ENCODE peak calls at places on chromosome 10, in four cellular contexts. J, Q, F and X are unnamed samples.

GRCh38 chr10:77946084-77946483 is 19.5 kb upstream of the DLG5 start:
- DNase-seq in F (no peak), J (no peak), Q (no peak), X (no peak)

GRCh38 chr10:125011926-125012705 is 70.2 kb downstream of the ZRANB1 start:
- DNase-seq in J (no peak), F (no peak), Q (no peak), X (no peak)

GRCh38 chr10:19788075-19788686 is 28.1 kb upstream of the PLXDC2 start:
- DNase-seq in J (peak; percentile 66), Q (no peak), F (peak; percentile 32), X (peak; percentile 30)

GRCh38 chr10:69209787-69210480 is 10.2 kb upstream of the HKDC1 start:
- DNase-seq in Q (no peak), J (no peak), F (no peak), X (no peak)

GRCh38 chr10:114504769-114505579 is 100.7 kb upstream of the AFAP1L2 start:
- DNase-seq in Q (no peak), J (no peak), F (peak; percentile 79), X (peak; percentile 39)

GRCh38 chr10:67225226-67225625 is 299.4 kb downstream of the LRRTM3 start:
- DNase-seq in J (no peak), Q (no peak), F (no peak), X (no peak)

GRCh38 chr10:104256335-104257080 is 1.8 kb downstream of the GSTO1 start:
- DNase-seq in F (no peak), Q (no peak), J (no peak), X (no peak)

GRCh38 chr10:2981361-2981801 is 86.0 kb upstream of the PFKP start:
- DNase-seq in J (no peak), Q (no peak), F (no peak), X (no peak)

GRCh38 chr10:93907049-93907448 is 13.3 kb downstream of the SLC35G1 start:
- DNase-seq in J (no peak), F (no peak), Q (no peak), X (no peak)

GRCh38 chr10:126331101-126331500 is 57.2 kb downstream of the ADAM12 start:
- DNase-seq in Q (no peak), J (no peak), F (peak; percentile 24), X (no peak)

GRCh38 chr10:7932301-7933036 is 114.2 kb downstream of the TAF3 start:
- DNase-seq in F (no peak), Q (no peak), J (no peak), X (no peak)

GRCh38 chr10:103716206-103717160 is 138.9 kb downstream of the SH3PXD2A start:
- DNase-seq in F (no peak), J (no peak), Q (peak; percentile 74), X (no peak)

GRCh38 chr10:92847185-92847864 is 995 bp upstream of the EXOC6 start:
- DNase-seq in F (no peak), Q (no peak), J (no peak), X (no peak)

GRCh38 chr10:81872206-81872605 is 2.8 kb upstream of the NRG3 start:
- DNase-seq in F (no peak), J (no peak), Q (no peak), X (no peak)

GRCh38 chr10:23067939-23068775 is 27.2 kb upstream of the MSRB2 start:
- DNase-seq in J (peak; percentile 87), F (peak; percentile 51), Q (peak; percentile 89), X (peak; percentile 37)

GRCh38 chr10:13206546-13207443 is 27.4 kb downstream of the UCMA start:
- DNase-seq in Q (no peak), F (peak; percentile 21), J (peak; percentile 38), X (peak; percentile 10)

GRCh38 chr10:97463363-97464132 is 17.6 kb downstream of the ZDHHC16 start:
- DNase-seq in J (peak; percentile 68), Q (no peak), F (no peak), X (peak; percentile 81)

GRCh38 chr10:80699602-80700039 is 161.9 kb downstream of the SH2D4B start:
- DNase-seq in J (peak; percentile 94), F (peak; percentile 20), Q (peak; percentile 87), X (peak; percentile 24)

GRCh38 chr10:44071479-44071878 is 313.4 kb downstream of the CXCL12 start:
- DNase-seq in J (no peak), F (peak; percentile 76), Q (no peak), X (peak; percentile 66)
- TF ChIP-seq CTCF in J (no peak), F (peak; percentile 39), Q (no peak), X (no peak)

GRCh38 chr10:73773152-73773879 is 8.5 kb upstream of the CHCHD1 start:
- DNase-seq in J (no peak), F (no peak), Q (no peak), X (no peak)

GRCh38 chr10:73771722-73772279 is 10.0 kb upstream of the CHCHD1 start:
- DNase-seq in Q (peak; percentile 91), F (peak; percentile 36), J (peak; percentile 92), X (no peak)

GRCh38 chr10:73779018-73779417 is 2.8 kb upstream of the CHCHD1 start:
- DNase-seq in F (no peak), J (no peak), Q (no peak), X (no peak)

GRCh38 chr10:73772280-73773151 is 9.3 kb upstream of the CHCHD1 start:
- DNase-seq in J (peak; percentile 86), F (peak; percentile 48), Q (peak; percentile 75), X (no peak)

GRCh38 chr10:73774637-73775036 is 7.2 kb upstream of the CHCHD1 start:
- DNase-seq in F (no peak), J (no peak), Q (no peak), X (no peak)
- TF ChIP-seq CTCF in F (no peak), J (no peak), Q (no peak), X (no peak)

GRCh38 chr10:76031769-76032441 is 600.5 kb downstream of the LRMDA start:
- DNase-seq in J (no peak), Q (no peak), F (no peak), X (no peak)

GRCh38 chr10:76035010-76035727 is 603.7 kb downstream of the LRMDA start:
- DNase-seq in J (no peak), Q (no peak), F (no peak), X (no peak)

GRCh38 chr10:76034236-76035009 is 603.0 kb downstream of the LRMDA start:
- DNase-seq in J (peak; percentile 38), F (no peak), Q (no peak), X (no peak)

GRCh38 chr10:76032442-76033039 is 601.1 kb downstream of the LRMDA start:
- DNase-seq in Q (no peak), J (no peak), F (no peak), X (no peak)

DNA sequence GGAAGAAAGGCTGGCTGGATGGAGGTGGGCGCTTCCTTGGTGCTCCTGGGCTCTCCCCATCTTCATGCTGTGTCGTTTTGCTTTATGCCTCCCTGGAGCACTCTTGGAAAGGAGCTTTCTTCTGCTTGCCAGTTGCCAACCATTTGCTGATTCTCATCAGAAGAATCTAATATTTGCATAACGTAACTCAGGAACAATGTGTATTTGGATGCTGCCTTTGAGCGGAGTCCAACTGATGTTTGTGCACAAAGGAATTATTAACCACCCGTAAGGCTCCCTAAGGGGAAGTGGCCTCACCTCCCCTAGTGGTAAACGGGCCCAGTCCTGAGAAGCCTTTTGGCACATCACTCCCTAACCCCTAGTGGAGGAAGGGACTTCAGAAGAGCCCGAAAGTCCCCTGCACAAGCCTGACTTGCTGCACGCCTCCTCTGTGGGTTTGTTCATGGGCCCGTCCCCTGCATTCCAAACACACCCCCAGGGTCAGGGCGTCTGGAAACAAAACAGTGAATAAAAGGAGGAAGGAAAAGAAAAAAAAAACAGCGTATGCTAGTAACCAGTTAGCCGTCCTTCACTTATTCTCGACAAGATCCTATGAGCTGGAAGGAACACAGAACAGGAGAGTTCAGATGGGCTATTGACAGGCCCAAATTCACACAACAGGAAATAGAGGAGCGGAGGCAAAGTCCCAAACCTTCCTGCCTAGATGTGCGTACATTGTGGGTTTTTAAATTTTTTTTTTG is 602.2 kb downstream of the LRMDA start:
- DNase-seq in Q (no peak), F (no peak), J (peak; percentile 38), X (no peak)
- TF ChIP-seq CTCF in Q (no peak), F (no peak), J (peak; percentile 34), X (no peak)

GRCh38 chr10:79074732-79075131 is 6.0 kb downstream of the ZMIZ1 start:
- DNase-seq in F (no peak), J (peak; percentile 71), Q (no peak), X (no peak)

GRCh38 chr10:79072041-79072441 is 3.3 kb downstream of the ZMIZ1 start:
- DNase-seq in J (no peak), F (no peak), Q (no peak), X (no peak)

GRCh38 chr10:79073784-79074432 is 5.1 kb downstream of the ZMIZ1 start:
- DNase-seq in J (no peak), F (no peak), Q (no peak), X (no peak)

GRCh38 chr10:79071535-79071923 is 2.8 kb downstream of the ZMIZ1 start:
- DNase-seq in Q (no peak), F (no peak), J (no peak), X (no peak)

GRCh38 chr10:79072994-79073654 is 4.4 kb downstream of the ZMIZ1 start:
- DNase-seq in J (no peak), Q (no peak), F (no peak), X (no peak)
- TF ChIP-seq CTCF in J (no peak), Q (no peak), F (peak; percentile 24), X (no peak)

GRCh38 chr10:43315535-43316245 is 48.8 kb upstream of the RASGEF1A start:
- DNase-seq in Q (no peak), J (peak; percentile 39), F (no peak), X (no peak)

GRCh38 chr10:43318456-43318855 is 51.6 kb upstream of the RASGEF1A start:
- DNase-seq in J (no peak), Q (no peak), F (no peak), X (no peak)

GRCh38 chr10:43317422-43317821 is 50.6 kb upstream of the RASGEF1A start:
- DNase-seq in J (no peak), Q (no peak), F (no peak), X (no peak)

GRCh38 chr10:43316516-43316915 is 49.7 kb upstream of the RASGEF1A start:
- DNase-seq in J (no peak), Q (no peak), F (no peak), X (no peak)

DNA sequence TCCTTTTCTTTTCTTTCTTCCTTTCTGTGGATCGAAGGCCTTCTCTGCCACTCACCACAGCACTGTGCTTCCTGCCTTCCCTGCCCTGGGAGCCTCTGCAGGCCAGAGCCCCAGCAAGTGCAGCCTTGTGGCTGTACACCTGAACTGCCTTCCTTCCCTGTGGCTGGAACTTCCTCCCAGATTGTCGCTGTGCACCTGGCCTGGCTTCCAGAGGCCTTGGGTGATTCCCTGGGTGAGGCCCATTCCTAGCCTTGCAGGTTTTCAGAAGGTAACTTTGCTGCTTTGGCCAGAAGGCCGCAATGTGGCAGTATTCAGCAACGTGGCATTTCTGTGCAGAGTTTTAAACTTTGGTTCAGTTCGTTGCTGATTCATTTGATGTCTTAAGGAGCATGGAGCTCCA is 50.1 kb upstream of the RASGEF1A start:
- DNase-seq in F (no peak), Q (no peak), J (no peak), X (no peak)
- TF ChIP-seq CTCF in F (no peak), Q (no peak), J (no peak), X (no peak)

DNA sequence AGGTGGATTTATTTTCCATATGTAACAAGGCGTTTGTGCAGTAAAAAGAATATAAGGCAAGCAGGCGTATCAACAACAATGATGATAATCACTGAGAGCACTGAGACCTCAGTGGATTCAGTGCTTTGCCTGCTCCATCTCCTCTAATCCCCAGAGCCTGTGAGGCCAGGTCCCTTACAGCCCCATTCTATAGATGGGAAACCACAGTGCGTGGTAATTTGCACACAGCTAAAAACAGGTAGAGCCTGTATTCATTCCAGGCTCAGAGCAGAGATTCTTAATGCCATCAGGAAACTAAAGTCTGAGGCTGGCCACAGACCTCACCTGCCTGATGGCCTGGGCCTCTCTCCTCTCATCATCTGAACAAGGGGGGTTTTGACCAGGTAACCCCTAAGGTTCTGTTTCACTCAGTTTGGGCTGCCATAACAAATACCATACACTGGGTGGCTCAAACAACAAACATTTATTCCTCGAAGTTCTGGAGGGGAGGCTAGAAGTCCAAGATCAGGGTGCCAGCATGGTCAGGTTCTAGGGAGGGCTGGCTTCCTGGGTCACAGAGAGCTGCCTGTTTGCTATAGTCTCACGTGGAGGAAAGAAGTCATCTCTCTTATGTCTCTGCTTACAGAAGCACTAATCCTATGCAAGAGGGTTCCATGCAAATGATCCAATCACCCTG is 10.3 kb upstream of the RASSF4 start:
- DNase-seq in Q (no peak), F (no peak), J (no peak), X (no peak)
- TF ChIP-seq CTCF in Q (no peak), F (no peak), J (no peak), X (no peak)